ENCODE peak calls at places on chromosomes 6 and 20, in five cellular contexts. R is EL, U is body of pancreas, T is neural crest cell, W is NCI-H82. A is an unnamed sample.

GRCh38 chr6:73580247-73581149 is 59.7 kb upstream of the EEF1A1 start:
- DNase-seq in R (peak), U (peak), T (peak), W (no peak), A (peak)

GRCh38 chr20:4795394-4795793 is 73.7 kb downstream of the PRND start:
- DNase-seq in R (peak), U (no peak), T (no peak), W (no peak), A (no peak)

GRCh38 chr6:76774750-76775396 is 688.4 kb downstream of the HTR1B start:
- DNase-seq in R (peak), U (peak), T (no peak), W (peak), A (no peak)

GRCh38 chr20:23106271-23106851 is 20.2 kb upstream of the CD93 start:
- DNase-seq in R (no peak), U (no peak), T (no peak), W (no peak), A (peak)

GRCh38 chr6:134477991-134478635 is 160.2 kb upstream of the SGK1 start:
- DNase-seq in R (no peak), U (no peak), T (no peak), W (no peak), A (no peak)

GRCh38 chr6:90676516-90676915 is 89.6 kb upstream of the MAP3K7 start:
- DNase-seq in R (no peak), U (no peak), T (no peak), W (no peak), A (no peak)

GRCh38 chr20:50911030-50911429 is 20.2 kb downstream of the ADNP start:
- DNase-seq in R (peak), U (no peak), T (no peak), W (no peak), A (no peak)

GRCh38 chr6:117629119-117629518 is 26.8 kb upstream of the GOPC start:
- DNase-seq in R (no peak), U (no peak), T (no peak), W (peak), A (no peak)

GRCh38 chr20:32352101-32352720 is 5.9 kb upstream of the ASXL1 start:
- DNase-seq in R (no peak), U (no peak), T (no peak), W (no peak), A (no peak)

GRCh38 chr20:433300-433975 is 25.3 kb downstream of the RBCK1 start:
- DNase-seq in R (peak), U (no peak), T (no peak), W (no peak), A (no peak)

GRCh38 chr6:145891126-145891525 is 73.0 kb downstream of the SHPRH start:
- DNase-seq in R (peak), U (no peak), T (no peak), W (no peak), A (no peak)

GRCh38 chr6:53793318-53793975 is 1.4 kb upstream of the LRRC1 start:
- DNase-seq in R (peak), U (peak), T (peak), W (peak), A (peak)

GRCh38 chr6:168730931-168731716 is 290.1 kb downstream of the SMOC2 start:
- DNase-seq in R (no peak), U (no peak), T (no peak), W (no peak), A (no peak)

GRCh38 chr20:2741463-2741862 is 48.9 kb downstream of the EBF4 start:
- DNase-seq in R (no peak), U (no peak), T (no peak), W (no peak), A (peak)

GRCh38 chr6:68343901-68344300 is 291.2 kb upstream of the ADGRB3 start:
- DNase-seq in R (no peak), U (peak), T (peak), W (peak), A (peak)

GRCh38 chr6:37822851-37823682 is 3.5 kb downstream of the ZFAND3 start:
- DNase-seq in R (no peak), U (peak), T (no peak), W (peak), A (peak)

GRCh38 chr20:18372296-18372695 is 84.0 kb downstream of the ZNF133 start:
- DNase-seq in R (no peak), U (no peak), T (no peak), W (no peak), A (no peak)

GRCh38 chr6:111865909-111866546 is 7.2 kb downstream of the FYN start:
- DNase-seq in R (no peak), U (no peak), T (no peak), W (no peak), A (no peak)

GRCh38 chr6:33607126-33607783 is 13.9 kb upstream of the ITPR3 start:
- DNase-seq in R (no peak), U (no peak), T (no peak), W (no peak), A (no peak)

GRCh38 chr6:136334853-136335252 is 45.2 kb upstream of the BCLAF1 start:
- DNase-seq in R (no peak), U (no peak), T (no peak), W (peak), A (no peak)

GRCh38 chr6:88262372-88262771 is 96.2 kb upstream of the CNR1 start:
- DNase-seq in R (no peak), U (no peak), T (no peak), W (no peak), A (no peak)

GRCh38 chr6:168737481-168737880 is 296.5 kb downstream of the SMOC2 start:
- DNase-seq in R (no peak), U (no peak), T (no peak), W (no peak), A (no peak)

GRCh38 chr6:137873273-137873762 is 6.3 kb downstream of the TNFAIP3 start:
- DNase-seq in R (peak), U (peak), T (no peak), W (no peak), A (peak)

GRCh38 chr20:31718952-31719643 is 3.6 kb downstream of the BCL2L1 start:
- DNase-seq in R (no peak), U (peak), T (no peak), W (peak), A (peak)

A was measured in mucosa of gallbladder.